ENCODE peak calls at places on chromosome 9, in ten cellular contexts. M, W, P, H, L, G, N, O, D and T are unnamed samples. For H3K36me3, the result is how much of the 10 kb centered on the place peaks cover.

GRCh38 chr9:34163439-34163838 is 15.4 kb upstream of the UBAP1 start:
- DNase-seq in M (no peak), W (no peak), P (no peak), H (peak), L (no peak), G (no peak), N (no peak), O (peak), D (no peak), T (no peak)

GRCh38 chr9:131728961-131729360 is 10.9 kb downstream of the RAPGEF1 start:
- DNase-seq in M (no peak), W (peak), P (no peak), H (no peak), L (no peak), G (no peak), N (no peak), O (no peak), D (peak), T (no peak)

GRCh38 chr9:120928015-120928719 is 1.6 kb upstream of the TRAF1 start:
- DNase-seq in M (peak), W (peak), P (peak), H (peak), L (peak), G (no peak), N (no peak), O (peak), D (no peak), T (no peak)

GRCh38 chr9:87567047-87567446 is 69.4 kb downstream of the DAPK1 start:
- DNase-seq in M (no peak), W (peak), P (no peak), H (no peak), L (no peak), G (no peak), N (peak), O (no peak), D (no peak), T (no peak)

GRCh38 chr9:123309611-123310010 is 41.2 kb upstream of the STRBP start:
- DNase-seq in M (no peak), W (no peak), P (no peak), H (peak), L (no peak), G (no peak), N (no peak), O (no peak), D (no peak), T (no peak)

GRCh38 chr9:8887369-8887768 is 1087.8 kb upstream of the DMAC1 start:
- DNase-seq in M (no peak), W (no peak), P (no peak), H (no peak), L (no peak), G (no peak), N (no peak), O (no peak), D (no peak), T (no peak)

GRCh38 chr9:91720313-91720712 is 229.7 kb downstream of the ROR2 start:
- DNase-seq in M (no peak), W (no peak), P (no peak), H (peak), L (no peak), G (no peak), N (no peak), O (no peak), D (no peak), T (no peak)

GRCh38 chr9:95261890-95262289 is 55.6 kb downstream of the FANCC start:
- DNase-seq in M (no peak), W (no peak), P (no peak), H (peak), L (no peak), G (no peak), N (no peak), O (no peak), D (no peak), T (peak)

GRCh38 chr9:134442486-134443168 is 116.4 kb downstream of the RXRA start:
- DNase-seq in M (no peak), W (no peak), P (peak), H (peak), L (no peak), G (no peak), N (peak), O (no peak), D (no peak), T (no peak)

GRCh38 chr9:36963356-36963755 is 70.7 kb downstream of the PAX5 start:
- DNase-seq in M (no peak), W (no peak), P (no peak), H (no peak), L (no peak), G (no peak), N (no peak), O (no peak), D (no peak), T (no peak)

GRCh38 chr9:101366038-101366756 is 18.6 kb downstream of the BAAT start:
- DNase-seq in M (no peak), W (no peak), P (no peak), H (peak), L (no peak), G (no peak), N (no peak), O (no peak), D (no peak), T (no peak)

GRCh38 chr9:126164796-126165525 is 161.7 kb upstream of the MVB12B start:
- DNase-seq in M (no peak), W (no peak), P (no peak), H (no peak), L (no peak), G (no peak), N (no peak), O (no peak), D (no peak), T (no peak)

GRCh38 chr9:135992486-135993408 is 31.6 kb upstream of the UBAC1 start:
- DNase-seq in M (peak), W (peak), P (peak), H (peak), L (peak), G (peak), N (peak), O (peak), D (peak), T (peak)
- H3K27ac ChIP-seq in M (peak), W (peak), P (peak), H (no peak), L (peak), G (peak), N (peak), O (peak), D (no peak), T (peak)

GRCh38 chr9:137788561-137789294 is 88.9 kb upstream of the CACNA1B start:
- DNase-seq in M (no peak), W (no peak), P (peak), H (no peak), L (no peak), G (no peak), N (no peak), O (no peak), D (no peak), T (no peak)

GRCh38 chr9:137791947-137792346 is 85.6 kb upstream of the CACNA1B start:
- DNase-seq in M (no peak), W (no peak), P (no peak), H (no peak), L (no peak), G (no peak), N (no peak), O (no peak), D (no peak), T (no peak)

GRCh38 chr9:137787786-137788505 is 89.6 kb upstream of the CACNA1B start:
- DNase-seq in M (no peak), W (no peak), P (no peak), H (no peak), L (no peak), G (no peak), N (no peak), O (no peak), D (no peak), T (no peak)

GRCh38 chr9:137787376-137787775 is 90.2 kb upstream of the CACNA1B start:
- DNase-seq in M (no peak), W (no peak), P (no peak), H (no peak), L (no peak), G (no peak), N (no peak), O (no peak), D (no peak), T (no peak)

GRCh38 chr9:137789295-137789895 is 88.2 kb upstream of the CACNA1B start:
- DNase-seq in M (no peak), W (no peak), P (no peak), H (no peak), L (no peak), G (no peak), N (no peak), O (no peak), D (no peak), T (no peak)
- H3K36me3 ChIP-seq in M (under half), W (under half), P (under half), H (under half), L (under half), G (under half), N (under half), O (under half), D (under half), T (under half)

GRCh38 chr9:130021123-130021522 is 21.9 kb downstream of the FNBP1 start:
- DNase-seq in M (no peak), W (peak), P (no peak), H (no peak), L (no peak), G (no peak), N (no peak), O (no peak), D (no peak), T (no peak)

GRCh38 chr9:130023994-130024596 is 18.9 kb downstream of the FNBP1 start:
- DNase-seq in M (no peak), W (no peak), P (no peak), H (no peak), L (no peak), G (no peak), N (no peak), O (no peak), D (no peak), T (no peak)

GRCh38 chr9:130022566-130023146 is 20.3 kb downstream of the FNBP1 start:
- DNase-seq in M (no peak), W (no peak), P (no peak), H (no peak), L (peak), G (no peak), N (no peak), O (no peak), D (no peak), T (no peak)

GRCh38 chr9:130024597-130024994 is 18.4 kb downstream of the FNBP1 start:
- DNase-seq in M (no peak), W (no peak), P (no peak), H (peak), L (peak), G (no peak), N (no peak), O (no peak), D (no peak), T (no peak)

DNA sequence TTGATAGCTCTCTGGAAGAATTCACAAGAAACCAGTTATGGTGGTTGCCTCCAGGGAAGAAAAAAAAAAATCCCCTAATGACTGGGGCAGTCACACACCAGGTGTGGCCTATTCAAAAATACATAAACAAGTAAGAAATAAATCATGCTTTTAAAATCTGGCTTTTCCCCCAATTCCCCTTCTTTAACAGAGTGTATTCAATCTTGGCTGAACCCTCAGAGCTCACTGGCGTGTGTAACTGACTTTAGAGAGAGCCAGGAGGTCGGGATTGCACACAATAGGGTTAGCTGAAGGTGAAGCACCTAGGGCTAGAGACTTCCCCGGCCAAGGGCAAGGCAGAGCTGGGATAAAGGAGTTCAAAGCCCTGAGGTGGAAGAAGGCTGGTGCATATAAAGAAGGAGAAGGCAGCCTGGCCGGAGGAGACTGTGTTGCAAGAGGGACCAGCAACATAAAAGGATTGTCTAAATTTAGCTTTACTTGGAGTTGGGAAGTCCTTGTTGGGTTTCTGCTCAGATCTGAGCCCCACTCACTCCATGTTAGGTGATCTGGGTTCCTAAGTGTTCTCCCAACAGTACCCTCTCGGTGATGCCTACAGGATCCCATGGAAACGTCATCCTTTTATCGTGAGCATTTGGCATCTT is 19.7 kb downstream of the FNBP1 start:
- DNase-seq in M (no peak), W (no peak), P (no peak), H (no peak), L (peak), G (no peak), N (peak), O (peak), D (peak), T (no peak)
- H3K27ac ChIP-seq in M (no peak), W (no peak), P (no peak), H (no peak), L (peak), G (peak), N (no peak), O (peak), D (no peak), T (no peak)

DNA sequence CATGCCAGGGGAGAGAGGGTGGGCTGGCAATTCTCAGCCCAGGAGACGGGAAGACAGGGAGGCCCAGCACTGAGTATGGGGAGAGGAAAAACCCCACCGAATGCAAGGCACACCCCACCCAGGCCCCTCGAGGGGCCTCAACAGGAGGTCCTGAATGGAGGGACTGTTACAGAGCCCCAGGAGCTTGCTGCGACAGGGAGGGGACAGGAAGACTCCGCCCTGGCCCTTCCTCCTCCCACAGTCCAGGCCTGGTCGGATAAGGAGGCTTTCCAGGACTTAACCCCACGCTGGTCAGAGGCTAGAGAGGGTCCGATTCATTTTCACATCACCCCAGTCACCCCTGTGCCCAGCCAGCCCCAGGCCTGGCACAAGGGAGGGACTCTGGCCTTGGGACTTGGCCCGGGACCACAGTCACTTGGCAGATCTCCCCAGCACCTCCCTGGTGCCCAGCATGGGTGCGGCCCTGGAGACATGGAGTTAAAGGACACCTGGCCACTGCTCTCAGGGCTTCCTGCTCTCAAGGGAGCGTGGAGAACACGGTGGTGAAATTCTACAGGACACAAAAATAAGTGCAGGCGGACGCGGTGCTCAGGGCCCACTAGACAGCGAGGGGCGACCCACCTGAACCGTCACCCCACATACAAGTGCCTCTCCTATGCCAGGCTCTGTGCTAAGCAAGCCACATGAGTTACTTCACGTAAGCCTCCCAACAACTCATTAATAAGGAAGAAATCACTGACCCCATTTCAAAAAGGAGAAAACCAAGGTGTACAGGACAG is 44.8 kb upstream of the STXBP1 start:
- DNase-seq in M (peak), W (no peak), P (peak), H (peak), L (peak), G (no peak), N (peak), O (peak), D (no peak), T (no peak)
- H3K36me3 ChIP-seq in M (under half), W (under half), P (under half), H (under half), L (under half), G (under half), N (under half), O (under half), D (under half), T (under half)

DNA sequence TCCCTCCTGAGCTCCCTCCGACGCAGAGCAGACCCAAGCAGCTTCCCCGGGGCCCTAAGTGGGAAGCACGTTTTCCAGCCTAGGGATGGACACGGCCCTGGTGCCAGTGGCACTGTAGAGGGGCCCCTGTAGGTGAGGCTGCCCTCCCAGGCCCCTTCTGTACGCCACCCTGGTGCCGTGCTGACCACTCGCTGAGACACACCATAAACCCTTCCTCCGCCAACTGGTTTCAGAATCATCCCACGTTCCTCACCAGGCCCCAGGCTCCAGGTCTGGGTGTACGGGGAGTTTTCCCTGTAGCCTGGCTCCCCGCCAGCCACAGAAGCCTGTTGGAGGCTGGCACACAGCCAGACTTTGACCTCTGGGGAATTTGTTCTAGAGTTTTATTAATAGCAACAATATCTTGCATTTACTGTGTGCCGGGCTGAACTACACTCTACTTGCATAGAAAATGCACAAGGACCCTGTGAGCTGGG is 18.2 kb upstream of the WDR38 start:
- DNase-seq in M (peak), W (peak), P (peak), H (peak), L (peak), G (no peak), N (no peak), O (peak), D (no peak), T (peak)
- H3K27ac ChIP-seq in M (peak), W (no peak), P (no peak), H (no peak), L (peak), G (no peak), N (no peak), O (peak), D (no peak), T (no peak)

DNA sequence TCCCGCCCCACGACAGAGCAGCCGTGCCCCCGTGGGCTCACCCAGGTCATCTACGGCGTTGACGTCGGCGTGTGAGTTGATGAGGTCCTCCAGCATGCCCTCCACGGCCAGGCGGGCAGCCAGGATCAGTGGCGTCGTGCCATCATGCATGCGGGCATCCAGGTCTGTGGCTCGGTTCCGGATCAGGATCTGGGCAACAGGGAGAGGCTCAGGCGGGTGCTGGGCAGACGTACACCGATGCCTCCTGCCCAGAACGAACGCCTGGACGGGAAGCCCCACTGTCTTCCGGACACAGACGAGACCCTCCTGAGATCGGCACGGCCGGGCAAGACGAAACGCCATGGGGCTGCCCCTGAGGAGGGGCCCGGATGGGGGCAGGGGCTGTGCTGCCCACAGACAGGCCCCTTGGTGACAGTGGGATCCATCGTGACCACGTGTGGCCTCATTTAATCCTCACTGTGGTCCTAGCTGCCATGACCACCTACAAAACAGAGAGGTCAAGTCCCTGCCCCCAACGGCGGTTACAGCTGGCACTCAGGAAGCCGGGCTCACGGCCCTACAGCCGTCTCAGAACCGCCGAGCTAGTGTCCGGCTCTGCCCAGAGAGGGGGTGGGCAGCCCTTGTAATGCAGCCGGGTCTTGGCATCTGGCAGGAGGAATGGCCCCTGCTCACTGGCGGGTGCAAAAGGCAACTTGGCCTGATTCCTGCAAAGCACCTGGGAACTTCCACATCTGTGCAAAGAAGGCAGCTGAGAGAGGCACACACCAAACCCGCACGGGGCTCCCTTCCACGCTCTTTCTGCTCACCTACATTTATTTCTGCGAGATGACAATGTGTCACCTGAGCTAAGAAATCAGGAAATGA is 16.5 kb upstream of the SEC16A start:
- DNase-seq in M (peak), W (no peak), P (no peak), H (no peak), L (no peak), G (no peak), N (no peak), O (no peak), D (no peak), T (no peak)
- H3K36me3 ChIP-seq in M (under half), W (under half), P (under half), H (under half), L (half or more), G (half or more), N (under half), O (under half), D (under half), T (under half)

GRCh38 chr9:71680189-71680983 is 87.9 kb downstream of the CEMIP2 start:
- DNase-seq in M (no peak), W (peak), P (no peak), H (peak), L (no peak), G (no peak), N (peak), O (no peak), D (no peak), T (peak)
- H3K27ac ChIP-seq in M (no peak), W (no peak), P (no peak), H (peak), L (peak), G (no peak), N (no peak), O (no peak), D (no peak), T (peak)

GRCh38 chr9:89446440-89447310 is 51.2 kb downstream of the SEMA4D start:
- DNase-seq in M (no peak), W (no peak), P (no peak), H (no peak), L (no peak), G (no peak), N (no peak), O (no peak), D (no peak), T (no peak)
- H3K36me3 ChIP-seq in M (under half), W (under half), P (under half), H (under half), L (under half), G (under half), N (under half), O (under half), D (under half), T (under half)

GRCh38 chr9:73133042-73133651 is 18.5 kb upstream of the ANXA1 start:
- DNase-seq in M (no peak), W (peak), P (no peak), H (peak), L (no peak), G (no peak), N (no peak), O (no peak), D (peak), T (no peak)
- H3K27ac ChIP-seq in M (no peak), W (peak), P (no peak), H (peak), L (peak), G (peak), N (no peak), O (peak), D (peak), T (peak)